ENCODE peak calls at places on chromosomes 3 and 15, in nine cellular contexts. D is NCI-H345; P is activated CD8-positive, alpha-beta T cell treated with anti-CD3 and anti-CD28 coated beads, Interleukin-2, amount 10 ng/mL, durations not matched to agents 7 days and 5 days; N is T-helper 2 cell; U is type B pancreatic cell; Q is ELR; E is activated CD8-positive, alpha-beta memory T cell treated with anti-CD3 and anti-CD28 coated beads, Interleukin-2, amount 50 U/mL, for 4 hours; S is hypothalamus; K is head of caudate nucleus. H is an unnamed sample.
A peak's percentile ranks its signal among the peaks of the same experiment; 100 is the strongest.

GRCh38 chr15:83287541-83288027 is 3.1 kb upstream of the BNC1 start:
- DNase-seq in E (no peak), S (no peak), Q (peak; percentile 99), N (no peak), D (no peak), P (no peak), K (no peak), U (no peak), H (no peak)

GRCh38 chr15:36617529-36618196 is 38.2 kb downstream of the CDIN1 start:
- DNase-seq in S (no peak), K (no peak), D (no peak), U (no peak), Q (no peak), E (no peak), N (no peak), P (no peak), H (no peak)

GRCh38 chr3:111765136-111765535 is 93.9 kb upstream of the PHLDB2 start:
- DNase-seq in S (no peak), K (no peak), D (no peak), N (no peak), E (no peak), Q (no peak), U (no peak), P (no peak), H (no peak)

GRCh38 chr3:48399387-48400172 is 27.6 kb downstream of the FBXW12 start:
- DNase-seq in U (peak; percentile 44), S (no peak), N (no peak), P (no peak), E (peak; percentile 11), D (peak; percentile 11), K (peak; percentile 16), Q (no peak), H (no peak)

GRCh38 chr15:39786444-39787056 is 3.9 kb upstream of the FSIP1 start:
- DNase-seq in Q (peak; percentile 78), P (no peak), D (peak; percentile 62), K (no peak), E (no peak), S (no peak), U (no peak), N (peak; percentile 65), H (no peak)

GRCh38 chr3:101846709-101847108 is 2.6 kb upstream of the NFKBIZ start:
- DNase-seq in K (no peak), U (no peak), E (no peak), S (no peak), Q (no peak), N (no peak), P (no peak), D (no peak), H (no peak)

GRCh38 chr3:72147600-72147999 is 362.7 kb upstream of the PROK2 start:
- DNase-seq in K (no peak), Q (no peak), S (no peak), E (no peak), P (no peak), D (no peak), U (no peak), N (no peak), H (no peak)

GRCh38 chr3:21893250-21893649 is 142.2 kb upstream of the ZNF385D start:
- DNase-seq in P (no peak), U (no peak), S (no peak), Q (peak; percentile 2), N (no peak), E (no peak), D (no peak), K (no peak), H (no peak)

GRCh38 chr3:9909221-9910013 is 6.8 kb downstream of the IL17RE start:
- DNase-seq in P (no peak), E (no peak), K (no peak), N (peak; percentile 26), S (no peak), D (no peak), Q (no peak), U (no peak), H (no peak)

GRCh38 chr3:108125550-108126071 is 34.8 kb upstream of the CD47 start:
- DNase-seq in Q (no peak), U (no peak), E (peak; percentile 51), S (no peak), P (peak; percentile 74), N (peak; percentile 92), D (peak; percentile 69), K (no peak), H (no peak)

GRCh38 chr3:76063019-76063418 is 277.7 kb upstream of the ZNF717 start:
- DNase-seq in N (no peak), D (no peak), E (no peak), K (no peak), U (no peak), S (no peak), Q (peak; percentile 79), P (no peak), H (no peak)

GRCh38 chr3:15271785-15272381 is 60.5 kb downstream of the SH3BP5 start:
- DNase-seq in Q (no peak), E (peak; percentile 82), D (no peak), U (no peak), P (peak; percentile 90), N (peak; percentile 90), K (no peak), S (no peak), H (no peak)

GRCh38 chr3:48215019-48215418 is 8.3 kb upstream of the CAMP start:
- DNase-seq in K (no peak), E (no peak), N (no peak), Q (no peak), P (no peak), D (no peak), U (no peak), S (no peak), H (no peak)

GRCh38 chr3:13069495-13069894 is 3.7 kb downstream of the IQSEC1 start:
- DNase-seq in Q (no peak), E (no peak), U (no peak), N (peak; percentile 92), S (no peak), D (peak; percentile 15), P (peak; percentile 89), K (no peak), H (no peak)

GRCh38 chr15:70120109-70120508 is 22.4 kb upstream of the TLE3 start:
- DNase-seq in E (no peak), K (no peak), S (no peak), P (no peak), N (no peak), D (no peak), U (no peak), Q (no peak), H (no peak)

GRCh38 chr3:178352300-178353021 is 183.8 kb upstream of the KCNMB2 start:
- DNase-seq in E (no peak), S (no peak), D (no peak), P (no peak), Q (peak; percentile 88), U (no peak), K (no peak), N (no peak), H (no peak)

GRCh38 chr3:39138804-39139415 is 14.5 kb downstream of the CSRNP1 start:
- DNase-seq in S (no peak), N (no peak), P (no peak), E (no peak), K (peak; percentile 54), Q (no peak), U (no peak), D (no peak), H (no peak)

GRCh38 chr15:93044301-93045190 is 44.5 kb downstream of the RGMA start:
- DNase-seq in D (no peak), U (no peak), E (no peak), Q (no peak), S (no peak), K (no peak), N (no peak), P (no peak), H (no peak)

GRCh38 chr15:74964794-74965193 is 8.2 kb upstream of the RPP25 start:
- DNase-seq in Q (peak; percentile 77), D (no peak), N (no peak), K (no peak), U (no peak), E (no peak), S (no peak), P (no peak), H (no peak)

GRCh38 chr3:150242220-150242938 is 165.7 kb upstream of the TSC22D2 start:
- DNase-seq in N (no peak), P (no peak), D (peak; percentile 10), K (no peak), S (no peak), U (no peak), E (no peak), Q (peak; percentile 13), H (no peak)

GRCh38 chr15:77329202-77329601 is 90.7 kb downstream of the PEAK1 start:
- DNase-seq in U (no peak), E (no peak), N (no peak), Q (peak; percentile 6), K (no peak), S (no peak), D (no peak), P (no peak), H (no peak)

GRCh38 chr3:195015021-195015420 is 255.9 kb downstream of the XXYLT1 start:
- DNase-seq in P (no peak), E (no peak), Q (no peak), S (no peak), N (no peak), U (peak; percentile 49), K (no peak), D (no peak), H (no peak)

GRCh38 chr3:79937567-79937966 is 169.8 kb upstream of the ROBO1 start:
- DNase-seq in U (no peak), E (no peak), D (no peak), P (no peak), N (no peak), K (no peak), Q (no peak), S (no peak), H (no peak)

GRCh38 chr15:96115642-96116041 is 214.9 kb upstream of the NR2F2 start:
- DNase-seq in D (no peak), Q (peak; percentile 51), K (no peak), E (no peak), P (no peak), U (no peak), N (no peak), S (no peak), H (no peak)

GRCh38 chr3:128496602-128497304 is 3.8 kb upstream of the GATA2 start:
- DNase-seq in S (no peak), N (no peak), U (peak; percentile 71), P (no peak), Q (no peak), K (peak; percentile 21), E (no peak), D (no peak), H (peak; percentile 14)